ENCODE peak calls at places on chromosomes 5 and 9, in five cellular contexts. One of them, this sample, is unnamed. For H3K9me3, H3K4me1 and H3K36me3, the result is how much of the 10 kb centered on the place peaks cover.

GRCh38 chr5:159874308-159874707 is 42.0 kb upstream of the ADRA1B start:
- DNase-seq in uterus: no peak
- DNase-seq in fibroblast of lung: peak
- DNase-seq in lower lobe of right lung: no peak
- DNase-seq in CD4-positive, CD25-positive, alpha-beta regulatory T cell: no peak
- DNase-seq in this sample: no peak

GRCh38 chr5:173972844-173973613 is 15.9 kb upstream of the C5orf47 start:
- DNase-seq in uterus: peak
- DNase-seq in fibroblast of lung: peak
- DNase-seq in lower lobe of right lung: peak
- DNase-seq in CD4-positive, CD25-positive, alpha-beta regulatory T cell: peak
- DNase-seq in this sample: peak

GRCh38 chr5:113806823-113807222 is 293.3 kb downstream of the YTHDC2 start:
- DNase-seq in uterus: peak
- DNase-seq in fibroblast of lung: peak
- DNase-seq in lower lobe of right lung: no peak
- DNase-seq in CD4-positive, CD25-positive, alpha-beta regulatory T cell: no peak
- DNase-seq in this sample: no peak

GRCh38 chr9:21077842-21078241 is at the start of gene IFNB1:
- DNase-seq in uterus: no peak
- DNase-seq in fibroblast of lung: no peak
- DNase-seq in lower lobe of right lung: no peak
- DNase-seq in CD4-positive, CD25-positive, alpha-beta regulatory T cell: no peak
- DNase-seq in this sample: no peak

GRCh38 chr5:115068239-115069086 is 101.2 kb downstream of the TRIM36 start:
- DNase-seq in uterus: no peak
- DNase-seq in fibroblast of lung: peak
- DNase-seq in lower lobe of right lung: no peak
- DNase-seq in CD4-positive, CD25-positive, alpha-beta regulatory T cell: no peak
- DNase-seq in this sample: no peak

GRCh38 chr5:157323107-157323706 is 57.3 kb downstream of the CYFIP2 start:
- DNase-seq in uterus: no peak
- DNase-seq in fibroblast of lung: no peak
- DNase-seq in lower lobe of right lung: no peak
- DNase-seq in CD4-positive, CD25-positive, alpha-beta regulatory T cell: no peak
- DNase-seq in this sample: no peak

GRCh38 chr5:57566914-57567313 is 84.3 kb upstream of the ACTBL2 start:
- DNase-seq in uterus: no peak
- DNase-seq in fibroblast of lung: peak
- DNase-seq in lower lobe of right lung: no peak
- DNase-seq in CD4-positive, CD25-positive, alpha-beta regulatory T cell: no peak
- DNase-seq in this sample: no peak

GRCh38 chr5:32323741-32324140 is 11.0 kb upstream of the MTMR12 start:
- DNase-seq in uterus: no peak
- DNase-seq in fibroblast of lung: no peak
- DNase-seq in lower lobe of right lung: no peak
- DNase-seq in CD4-positive, CD25-positive, alpha-beta regulatory T cell: no peak
- DNase-seq in this sample: no peak

GRCh38 chr5:142012792-142013388 is at the start of gene GNPDA1:
- DNase-seq in uterus: peak
- DNase-seq in fibroblast of lung: peak
- DNase-seq in lower lobe of right lung: peak
- DNase-seq in CD4-positive, CD25-positive, alpha-beta regulatory T cell: peak
- DNase-seq in this sample: peak

GRCh38 chr5:66010476-66010875 is 84.1 kb downstream of the ERBIN start:
- DNase-seq in uterus: no peak
- DNase-seq in fibroblast of lung: peak
- DNase-seq in lower lobe of right lung: no peak
- DNase-seq in CD4-positive, CD25-positive, alpha-beta regulatory T cell: no peak
- DNase-seq in this sample: no peak

GRCh38 chr5:43208658-43209057 is 16.6 kb downstream of the NIM1K start:
- DNase-seq in uterus: no peak
- DNase-seq in fibroblast of lung: peak
- DNase-seq in lower lobe of right lung: no peak
- DNase-seq in CD4-positive, CD25-positive, alpha-beta regulatory T cell: no peak
- DNase-seq in this sample: no peak

GRCh38 chr9:68530618-68531017 is 10.1 kb downstream of the TMEM252 start:
- DNase-seq in uterus: peak
- DNase-seq in fibroblast of lung: peak
- DNase-seq in lower lobe of right lung: peak
- DNase-seq in CD4-positive, CD25-positive, alpha-beta regulatory T cell: no peak
- DNase-seq in this sample: no peak

GRCh38 chr5:172437445-172438303 is 16.7 kb downstream of the SH3PXD2B start:
- DNase-seq in uterus: peak
- DNase-seq in fibroblast of lung: peak
- DNase-seq in lower lobe of right lung: peak
- DNase-seq in CD4-positive, CD25-positive, alpha-beta regulatory T cell: no peak
- DNase-seq in this sample: peak

GRCh38 chr5:178940569-178941360 is at the start of gene ZNF454:
- DNase-seq in uterus: peak
- DNase-seq in fibroblast of lung: peak
- DNase-seq in lower lobe of right lung: peak
- DNase-seq in CD4-positive, CD25-positive, alpha-beta regulatory T cell: no peak
- DNase-seq in this sample: no peak
- H3K9me3 ChIP-seq in uterus: under half
- H3K9me3 ChIP-seq in fibroblast of lung: under half
- H3K9me3 ChIP-seq in lower lobe of right lung: half or more
- H3K9me3 ChIP-seq in CD4-positive, CD25-positive, alpha-beta regulatory T cell: under half
- H3K9me3 ChIP-seq in this sample: under half

GRCh38 chr9:134395002-134395517 is 68.8 kb downstream of the RXRA start:
- DNase-seq in uterus: no peak
- DNase-seq in fibroblast of lung: no peak
- DNase-seq in lower lobe of right lung: no peak
- DNase-seq in CD4-positive, CD25-positive, alpha-beta regulatory T cell: no peak
- DNase-seq in this sample: no peak

GRCh38 chr9:134393582-134394280 is 67.5 kb downstream of the RXRA start:
- DNase-seq in uterus: no peak
- DNase-seq in fibroblast of lung: no peak
- DNase-seq in lower lobe of right lung: no peak
- DNase-seq in CD4-positive, CD25-positive, alpha-beta regulatory T cell: no peak
- DNase-seq in this sample: no peak

GRCh38 chr9:134390947-134391318 is 64.7 kb downstream of the RXRA start:
- DNase-seq in uterus: no peak
- DNase-seq in fibroblast of lung: no peak
- DNase-seq in lower lobe of right lung: no peak
- DNase-seq in CD4-positive, CD25-positive, alpha-beta regulatory T cell: no peak
- DNase-seq in this sample: no peak

GRCh38 chr9:134391319-134392231 is 65.3 kb downstream of the RXRA start:
- DNase-seq in uterus: no peak
- DNase-seq in fibroblast of lung: no peak
- DNase-seq in lower lobe of right lung: no peak
- DNase-seq in CD4-positive, CD25-positive, alpha-beta regulatory T cell: peak
- DNase-seq in this sample: no peak

GRCh38 chr9:134392900-134393299 is 66.6 kb downstream of the RXRA start:
- DNase-seq in uterus: no peak
- DNase-seq in fibroblast of lung: no peak
- DNase-seq in lower lobe of right lung: no peak
- DNase-seq in CD4-positive, CD25-positive, alpha-beta regulatory T cell: no peak
- DNase-seq in this sample: no peak
- H3K4me1 ChIP-seq in uterus: under half
- H3K4me1 ChIP-seq in fibroblast of lung: under half
- H3K4me1 ChIP-seq in lower lobe of right lung: half or more
- H3K4me1 ChIP-seq in CD4-positive, CD25-positive, alpha-beta regulatory T cell: half or more
- H3K4me1 ChIP-seq in this sample: under half

GRCh38 chr9:135928731-135929655 is 21.6 kb upstream of the CAMSAP1 start:
- DNase-seq in uterus: no peak
- DNase-seq in fibroblast of lung: no peak
- DNase-seq in lower lobe of right lung: no peak
- DNase-seq in CD4-positive, CD25-positive, alpha-beta regulatory T cell: no peak
- DNase-seq in this sample: no peak
- H3K36me3 ChIP-seq in uterus: under half
- H3K36me3 ChIP-seq in fibroblast of lung: under half
- H3K36me3 ChIP-seq in lower lobe of right lung: under half
- H3K36me3 ChIP-seq in CD4-positive, CD25-positive, alpha-beta regulatory T cell: under half
- H3K36me3 ChIP-seq in this sample: under half

GRCh38 chr5:179223528-179223927 is 121.7 kb downstream of the ADAMTS2 start:
- DNase-seq in uterus: no peak
- DNase-seq in fibroblast of lung: no peak
- DNase-seq in lower lobe of right lung: peak
- DNase-seq in CD4-positive, CD25-positive, alpha-beta regulatory T cell: no peak
- DNase-seq in this sample: no peak
- H3K9me3 ChIP-seq in uterus: under half
- H3K9me3 ChIP-seq in fibroblast of lung: under half
- H3K9me3 ChIP-seq in lower lobe of right lung: under half
- H3K9me3 ChIP-seq in CD4-positive, CD25-positive, alpha-beta regulatory T cell: under half
- H3K9me3 ChIP-seq in this sample: under half